ENCODE peak calls at places on chromosome 17, in four cellular contexts. R, U, M and O are unnamed samples.

GRCh38 chr17:77476920-77477805 is 336.4 kb downstream of the SEC14L1 start:
- DNase-seq in R (no peak), U (no peak), M (peak), O (no peak)

GRCh38 chr17:1030684-1031557 is 34.0 kb downstream of the TIMM22 start:
- DNase-seq in M (peak), R (no peak), U (no peak), O (no peak)

GRCh38 chr17:5921919-5922318 is 148.3 kb upstream of the WSCD1 start:
- DNase-seq in U (no peak), M (no peak), R (peak), O (no peak)

GRCh38 chr17:57657211-57657610 is 87.9 kb downstream of the CCDC182 start:
- DNase-seq in U (no peak), M (peak), R (no peak), O (no peak)

GRCh38 chr17:58083491-58084316 is 485 bp downstream of the DYNLL2 start:
- DNase-seq in R (no peak), M (peak), U (no peak), O (peak)

GRCh38 chr17:31559647-31560501 is 168.4 kb downstream of the RAB11FIP4 start:
- DNase-seq in R (no peak), U (no peak), M (peak), O (no peak)

GRCh38 chr17:45428954-45429337 is 3.7 kb downstream of the ARHGAP27 start:
- DNase-seq in U (no peak), M (peak), R (no peak), O (no peak)

GRCh38 chr17:32341141-32341856 is 674 bp downstream of the C17orf75 start:
- DNase-seq in R (no peak), U (no peak), M (no peak), O (no peak)

GRCh38 chr17:4560837-4561241 is 462 bp upstream of the GGT6 start:
- DNase-seq in M (peak), U (no peak), R (no peak), O (no peak)

GRCh38 chr17:20063665-20064648 is 54.8 kb downstream of the SPECC1 start:
- DNase-seq in U (no peak), R (peak), M (peak), O (no peak)
- TF ChIP-seq CTCF in U (no peak), R (no peak), M (no peak), O (no peak)

GRCh38 chr17:68512247-68512966 is at the start of gene PRKAR1A:
- DNase-seq in M (peak), U (peak), R (peak), O (peak)
- TF ChIP-seq CTCF in M (no peak), U (peak), R (no peak), O (no peak)

GRCh38 chr17:48150602-48151001 is 43.0 kb downstream of the SNX11 start:
- DNase-seq in R (no peak), M (no peak), U (no peak), O (no peak)

GRCh38 chr17:48155889-48156670 is 48.5 kb downstream of the SNX11 start:
- DNase-seq in R (no peak), U (no peak), M (no peak), O (no peak)

GRCh38 chr17:48149174-48150106 is 41.9 kb downstream of the SNX11 start:
- DNase-seq in M (no peak), U (no peak), R (no peak), O (no peak)

GRCh38 chr17:48150107-48150463 is 42.5 kb downstream of the SNX11 start:
- DNase-seq in R (no peak), U (no peak), M (no peak), O (no peak)

DNA sequence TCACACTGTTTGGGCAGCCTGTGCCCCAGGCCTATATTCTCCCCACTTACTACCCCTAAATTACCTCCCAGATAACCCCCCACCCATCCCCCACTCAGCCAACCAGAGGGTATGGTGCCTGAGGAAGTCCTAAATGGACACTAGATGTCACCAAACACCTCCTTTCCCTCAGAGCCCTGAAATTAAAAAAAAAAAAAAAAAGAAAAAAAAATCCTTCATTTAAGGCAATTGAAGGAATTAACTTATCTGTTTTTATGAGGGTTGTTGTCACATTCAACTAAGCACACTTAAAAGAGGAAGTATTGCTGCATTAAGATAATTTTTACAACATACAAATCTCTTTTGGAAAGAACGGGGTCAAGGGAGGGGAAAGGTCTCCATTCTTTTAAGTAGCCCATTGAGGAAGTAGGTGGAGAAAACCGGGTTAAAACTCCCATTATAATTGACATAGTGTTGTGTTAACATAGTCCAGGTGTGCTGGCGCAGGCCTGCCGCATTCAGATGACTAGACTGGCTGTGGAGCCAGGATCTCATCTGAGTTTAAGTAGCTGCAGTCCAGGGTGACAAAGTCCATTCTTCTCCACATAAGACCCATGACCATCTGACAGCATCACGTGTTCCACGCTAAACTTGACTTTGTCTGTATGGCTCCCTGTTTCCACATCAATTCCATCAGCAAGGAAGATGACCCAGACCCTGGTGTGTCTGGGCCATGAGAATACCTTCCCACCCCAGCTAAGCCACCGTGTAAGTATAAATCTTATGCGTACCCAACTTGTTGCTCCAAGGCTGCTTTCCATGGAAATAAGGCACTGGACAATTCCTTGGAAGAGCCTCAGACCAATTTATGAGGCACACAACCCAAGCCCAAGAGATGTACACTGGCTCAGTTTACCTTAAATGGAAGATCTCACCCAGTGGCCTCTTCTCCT is 46.4 kb downstream of the SNX11 start:
- DNase-seq in R (peak), U (no peak), M (no peak), O (no peak)
- TF ChIP-seq CTCF in R (peak), U (no peak), M (no peak), O (no peak)

GRCh38 chr17:39243155-39243554 is 17.4 kb upstream of the STAC2 start:
- DNase-seq in M (no peak), R (no peak), U (no peak), O (no peak)

GRCh38 chr17:39244600-39245570 is 19.1 kb upstream of the STAC2 start:
- DNase-seq in U (peak), R (peak), M (peak), O (peak)

GRCh38 chr17:39240631-39241030 is 14.9 kb upstream of the STAC2 start:
- DNase-seq in U (no peak), R (no peak), M (no peak), O (no peak)

GRCh38 chr17:39244016-39244599 is 18.4 kb upstream of the STAC2 start:
- DNase-seq in U (no peak), R (no peak), M (no peak), O (no peak)

GRCh38 chr17:39246274-39246673 is 20.5 kb upstream of the STAC2 start:
- DNase-seq in R (no peak), M (no peak), U (no peak), O (no peak)
- TF ChIP-seq CTCF in R (peak), M (no peak), U (no peak), O (no peak)

GRCh38 chr17:43620147-43620944 is 41.4 kb downstream of the MEOX1 start:
- DNase-seq in R (no peak), M (no peak), U (no peak), O (no peak)

GRCh38 chr17:43627657-43628650 is 33.8 kb downstream of the MEOX1 start:
- DNase-seq in M (no peak), R (no peak), U (no peak), O (no peak)

DNA sequence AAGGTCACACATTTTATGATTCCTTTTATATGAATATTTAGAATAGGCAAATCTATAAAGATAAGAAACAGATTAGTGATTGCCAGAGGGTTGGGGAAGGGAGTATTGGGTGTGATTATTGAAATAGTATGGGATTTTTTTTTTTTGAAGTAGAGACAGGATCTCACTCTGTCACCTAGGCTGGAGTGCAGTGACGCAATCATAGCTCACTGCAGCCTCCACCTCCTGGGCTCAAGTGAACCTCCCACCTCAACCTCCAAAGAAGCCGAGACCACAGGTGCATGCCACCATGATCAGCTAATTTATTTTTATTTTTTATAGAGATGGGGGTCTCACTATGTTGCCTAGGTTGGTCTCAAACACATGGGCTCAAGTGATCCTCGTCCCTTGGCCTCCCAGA is 35.7 kb downstream of the MEOX1 start:
- DNase-seq in R (no peak), M (no peak), U (no peak), O (no peak)
- TF ChIP-seq CTCF in R (no peak), M (no peak), U (no peak), O (no peak)

GRCh38 chr17:18002171-18002570 is 29.5 kb downstream of the DRC3 start:
- DNase-seq in U (no peak), R (no peak), M (no peak), O (no peak)

GRCh38 chr17:18006495-18007239 is 32.3 kb downstream of the ATPAF2 start:
- DNase-seq in R (no peak), U (no peak), M (peak), O (no peak)

GRCh38 chr17:18004345-18004744 is 31.7 kb downstream of the DRC3 start:
- DNase-seq in U (no peak), R (no peak), M (peak), O (no peak)

GRCh38 chr17:18005496-18005895 is 32.8 kb downstream of the DRC3 start:
- DNase-seq in R (no peak), U (no peak), M (peak), O (no peak)

GRCh38 chr17:18004901-18005305 is 32.2 kb downstream of the DRC3 start:
- DNase-seq in U (no peak), R (no peak), M (peak), O (no peak)
- TF ChIP-seq CTCF in U (no peak), R (peak), M (peak), O (no peak)

GRCh38 chr17:81961087-81961514 is at the start of gene NOTUM:
- DNase-seq in U (no peak), R (no peak), M (peak), O (no peak)
- TF ChIP-seq CTCF in U (no peak), R (peak), M (peak), O (no peak)

DNA sequence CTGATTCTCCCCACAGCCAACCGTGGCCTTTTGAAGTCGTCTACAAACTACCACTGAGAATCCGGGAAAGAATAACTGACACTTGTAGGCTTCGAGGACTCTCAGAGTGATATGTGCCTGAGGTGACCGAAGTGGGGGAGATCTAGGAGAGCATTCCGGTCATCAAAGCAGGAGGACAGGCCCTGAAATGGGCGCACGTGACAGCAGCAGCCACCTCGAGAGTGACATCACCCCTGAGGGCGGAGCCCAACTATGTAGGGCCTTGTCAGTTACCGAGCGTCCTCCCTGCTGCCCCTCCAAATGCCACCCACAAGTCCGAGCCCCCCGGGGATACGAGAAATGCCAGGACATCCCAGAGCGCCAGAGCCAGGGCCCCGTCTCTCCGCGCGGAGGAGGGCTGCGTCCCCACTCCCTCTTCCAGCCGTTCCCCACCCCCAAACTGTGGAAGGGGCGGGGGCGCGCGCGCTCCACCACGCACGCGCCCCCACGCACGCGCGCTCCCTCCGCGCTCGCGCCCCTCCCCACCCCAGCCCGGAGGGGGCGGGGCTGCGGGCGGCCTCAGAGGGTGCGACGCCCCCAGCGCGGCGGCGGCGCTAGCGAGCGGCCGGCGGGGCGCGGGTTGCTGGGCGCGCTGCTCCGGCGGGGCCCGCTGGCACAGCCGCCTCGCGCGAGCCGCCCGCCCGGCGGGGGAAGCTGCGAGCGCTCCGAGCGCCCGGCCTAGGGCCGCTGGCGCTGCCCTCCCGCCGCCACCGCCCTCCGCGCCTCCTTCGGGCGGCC is at the start of gene TANC2:
- DNase-seq in R (peak), M (peak), U (no peak), O (peak)
- TF ChIP-seq CTCF in R (no peak), M (no peak), U (no peak), O (no peak)

DNA sequence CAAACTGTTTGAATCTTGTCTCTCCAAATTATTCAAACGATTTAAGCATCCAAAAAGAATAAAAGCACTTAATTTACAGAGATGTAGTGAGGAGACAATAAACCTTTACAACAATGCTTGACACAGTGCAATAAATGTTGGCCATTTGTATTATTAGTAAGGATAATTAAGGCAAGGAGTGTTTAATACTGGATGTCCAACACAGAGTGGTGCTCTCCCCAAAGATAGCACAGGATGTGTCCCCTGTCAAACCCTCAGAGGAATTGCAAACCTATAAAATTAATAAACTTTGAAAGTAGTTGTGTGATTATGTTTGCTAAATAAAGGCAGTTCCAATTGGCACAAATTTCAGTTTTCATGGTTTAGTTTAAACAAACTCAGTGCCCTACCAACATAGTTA is 253.0 kb upstream of the AXIN2 start:
- DNase-seq in U (no peak), M (no peak), R (no peak), O (no peak)
- TF ChIP-seq CTCF in U (no peak), M (no peak), R (no peak), O (no peak)